ENCODE peak calls at places on chromosome X, in seven cellular contexts. W is NCI-H146; T is epithelial cell of esophagus; M is progenitor cell of endocrine pancreas; C is activated T-cell treated with anti-CD3 and anti-CD28 coated beads, Interleukin-2, amount 50 U/mL, for 72 hours; Q is neural crest cell; A is GM12865. E is an unnamed sample.

GRCh38 chrX:124347242-124347641 is 879 bp downstream of the SH2D1A start:
- DNase-seq in W (no peak), T (peak), M (no peak), C (peak), Q (no peak), A (no peak), E (no peak)

GRCh38 chrX:35289952-35290351 is 347.4 kb downstream of the FAM47B start:
- DNase-seq in W (no peak), T (peak), M (no peak), C (no peak), Q (no peak), A (no peak), E (no peak)

GRCh38 chrX:36436286-36436860 is 516.8 kb downstream of the CFAP47 start:
- DNase-seq in W (no peak), T (no peak), M (no peak), C (no peak), Q (no peak), A (no peak), E (no peak)

GRCh38 chrX:21996872-21997271 is 35.3 kb upstream of the PHEX start:
- DNase-seq in W (no peak), T (peak), M (no peak), C (no peak), Q (no peak), A (no peak), E (no peak)

GRCh38 chrX:1020634-1021166 is 191.7 kb downstream of the CRLF2 start:
- DNase-seq in W (no peak), T (no peak), M (no peak), C (no peak), Q (no peak), A (no peak), E (no peak)

GRCh38 chrX:50594788-50595187 is 124.2 kb upstream of the DGKK start:
- DNase-seq in W (no peak), T (no peak), M (no peak), C (no peak), Q (no peak), A (no peak), E (no peak)

GRCh38 chrX:69025802-69026301 is 139.4 kb downstream of the PJA1 start:
- DNase-seq in W (no peak), T (peak), M (no peak), C (no peak), Q (no peak), A (no peak), E (no peak)

GRCh38 chrX:124341361-124342132 is 4.8 kb upstream of the SH2D1A start:
- DNase-seq in W (no peak), T (no peak), M (no peak), C (peak), Q (no peak), A (no peak), E (no peak)

GRCh38 chrX:39777623-39778025 is 320.1 kb downstream of the BCOR start:
- DNase-seq in W (no peak), T (no peak), M (no peak), C (peak), Q (no peak), A (peak), E (no peak)

GRCh38 chrX:74242484-74243138 is 61.4 kb upstream of the ZCCHC13 start:
- DNase-seq in W (no peak), T (peak), M (no peak), C (no peak), Q (no peak), A (no peak), E (no peak)